ENCODE peak calls at places on chromosomes 13 and 19, in seven cellular contexts. M, G, K, Y, D, A and Q are unnamed samples.

GRCh38 chr19:12034610-12035009 is 869 bp downstream of the ZNF433 start:
- DNase-seq in D (no peak), G (no peak), K (no peak), Y (no peak), M (no peak), A (no peak), Q (no peak)

GRCh38 chr19:48741222-48741999 is 1.0 kb upstream of the RASIP1 start:
- DNase-seq in Y (no peak), K (no peak), A (no peak), D (no peak), G (no peak), M (no peak), Q (no peak)

GRCh38 chr19:44689290-44690130 is 9.4 kb upstream of the CEACAM16 start:
- DNase-seq in Y (peak; percentile 16), D (peak; percentile 66), K (peak; percentile 30), M (peak; percentile 88), A (peak; percentile 69), G (peak; percentile 66), Q (peak; percentile 10)

GRCh38 chr13:95660981-95661581 is 15.9 kb upstream of the DNAJC3 start:
- DNase-seq in A (no peak), G (no peak), D (peak; percentile 64), Y (no peak), K (peak; percentile 37), M (no peak), Q (no peak)

GRCh38 chr13:41934994-41935393 is 25.9 kb downstream of the VWA8 start:
- DNase-seq in A (no peak), D (no peak), M (no peak), G (no peak), Y (no peak), K (no peak), Q (no peak)

GRCh38 chr19:53394522-53394973 is 401 bp upstream of the ZNF765 start:
- DNase-seq in A (peak; percentile 16), K (no peak), D (peak; percentile 76), Y (no peak), M (peak; percentile 72), G (no peak), Q (no peak)

GRCh38 chr13:98972059-98972458 is 5.8 kb downstream of the DOCK9 start:
- DNase-seq in A (no peak), M (no peak), D (no peak), G (no peak), K (no peak), Y (no peak), Q (no peak)

GRCh38 chr13:91155512-91156114 is 191.9 kb upstream of the MIR17HG start:
- DNase-seq in D (no peak), M (no peak), A (no peak), K (no peak), Y (no peak), G (no peak), Q (no peak)

GRCh38 chr13:40599146-40599545 is 67.3 kb downstream of the FOXO1 start:
- DNase-seq in D (no peak), A (no peak), M (no peak), G (no peak), K (no peak), Y (no peak), Q (no peak)

GRCh38 chr19:33688657-33688992 is 66.9 kb downstream of the CHST8 start:
- DNase-seq in D (no peak), M (no peak), Y (no peak), A (no peak), G (no peak), K (no peak), Q (no peak)

GRCh38 chr19:19463348-19464117 is 51.8 kb downstream of the TSSK6 start:
- DNase-seq in A (no peak), M (no peak), Y (no peak), K (no peak), G (no peak), D (peak; percentile 83), Q (no peak)

GRCh38 chr19:33226550-33227241 is 1.0 kb upstream of the SLC7A10 start:
- DNase-seq in M (no peak), A (no peak), D (peak; percentile 15), G (no peak), Y (no peak), K (no peak), Q (no peak)

GRCh38 chr13:21310220-21310619 is 133.8 kb downstream of the MRPL57 start:
- DNase-seq in D (peak; percentile 24), A (no peak), Y (no peak), K (peak; percentile 33), M (no peak), G (no peak), Q (no peak)

GRCh38 chr13:48400820-48401219 is 12.1 kb downstream of the LPAR6 start:
- DNase-seq in M (no peak), Y (no peak), G (no peak), A (no peak), D (peak; percentile 59), K (peak; percentile 74), Q (no peak)

GRCh38 chr19:30830875-30831274 is 458.7 kb downstream of the ZNF536 start:
- DNase-seq in Y (no peak), A (no peak), G (no peak), K (no peak), M (no peak), D (no peak), Q (no peak)

GRCh38 chr13:90105276-90105675 is 1242.2 kb upstream of the MIR17HG start:
- DNase-seq in Y (no peak), A (no peak), G (no peak), D (peak; percentile 34), M (no peak), K (no peak), Q (no peak)

GRCh38 chr13:23352161-23352560 is 81.3 kb downstream of the SACS start:
- DNase-seq in A (no peak), G (no peak), Y (no peak), K (no peak), D (no peak), M (no peak), Q (no peak)

GRCh38 chr19:44072543-44073401 is 813 bp downstream of the ZNF284 start:
- DNase-seq in M (no peak), G (no peak), A (no peak), D (peak; percentile 16), Y (no peak), K (no peak), Q (no peak)